ENCODE peak calls at places on chromosomes 13 and 19, in seven cellular contexts. J, U, B, D, X, Z and Y are unnamed samples. For H3K36me3, the result is how much of the 10 kb centered on the place peaks cover.

GRCh38 chr19:47120461-47120860 is 6.9 kb upstream of the ZC3H4 start:
- DNase-seq in U (no peak), X (no peak), Z (no peak), D (no peak), J (no peak), B (no peak), Y (no peak)

GRCh38 chr19:28535352-28535775 is 677.6 kb downstream of the UQCRFS1 start:
- DNase-seq in X (no peak), Z (no peak), B (no peak), D (no peak), U (no peak), J (no peak), Y (no peak)

GRCh38 chr13:103638706-103639105 is 572.5 kb upstream of the SLC10A2 start:
- DNase-seq in Z (no peak), B (no peak), U (no peak), J (no peak), D (no peak), X (no peak), Y (no peak)

GRCh38 chr13:34416833-34417425 is 525.1 kb upstream of the NBEA start:
- DNase-seq in Z (peak), X (peak), B (peak), J (peak), U (no peak), D (peak), Y (no peak)

GRCh38 chr19:5520501-5520900 is 47.3 kb downstream of the TINCR start:
- DNase-seq in D (no peak), U (no peak), J (no peak), Z (no peak), B (no peak), X (no peak), Y (no peak)

GRCh38 chr13:59643906-59644626 is 519.7 kb downstream of the DIAPH3 start:
- DNase-seq in X (no peak), J (no peak), D (no peak), B (no peak), Z (no peak), U (no peak), Y (no peak)

GRCh38 chr19:41795031-41795461 is 1.3 kb upstream of the CEACAM3 start:
- DNase-seq in X (no peak), J (no peak), D (peak), B (no peak), U (no peak), Z (no peak), Y (no peak)

GRCh38 chr19:17001603-17002183 is 24.9 kb downstream of the CPAMD8 start:
- DNase-seq in Z (no peak), B (no peak), D (no peak), J (no peak), X (no peak), U (peak), Y (no peak)

GRCh38 chr19:7980168-7980567 is 25.3 kb downstream of the ELAVL1 start:
- DNase-seq in X (no peak), Z (peak), U (no peak), D (no peak), J (no peak), B (no peak), Y (no peak)

GRCh38 chr19:6333439-6333838 is at the start of gene ACER1:
- DNase-seq in D (no peak), Z (no peak), X (no peak), J (no peak), B (no peak), U (no peak), Y (no peak)

GRCh38 chr13:68234278-68234677 is 1004.1 kb upstream of the PCDH9 start:
- DNase-seq in X (peak), J (no peak), B (no peak), Z (no peak), D (no peak), U (no peak), Y (no peak)

GRCh38 chr13:80979035-80979641 is 638.2 kb upstream of the SPRY2 start:
- DNase-seq in X (peak), U (no peak), Z (no peak), J (no peak), B (no peak), D (peak), Y (no peak)

GRCh38 chr13:29901714-29902631 is 51.6 kb upstream of the UBL3 start:
- DNase-seq in Z (no peak), X (peak), B (peak), U (peak), D (no peak), J (peak), Y (no peak)

GRCh38 chr13:113597386-113598080 is 13.0 kb downstream of the TFDP1 start:
- DNase-seq in D (no peak), J (peak), Z (peak), X (no peak), B (no peak), U (no peak), Y (no peak)

GRCh38 chr13:85728831-85729230 is 70.4 kb downstream of the SLITRK6 start:
- DNase-seq in D (no peak), Z (no peak), J (no peak), U (no peak), X (peak), B (no peak), Y (no peak)

GRCh38 chr19:5903054-5903501 is 512 bp downstream of the NDUFA11 start:
- DNase-seq in B (no peak), U (no peak), X (peak), J (no peak), Z (no peak), D (no peak), Y (no peak)

GRCh38 chr13:113048766-113049165 is 56.8 kb upstream of the F7 start:
- DNase-seq in J (no peak), X (no peak), Z (peak), U (no peak), D (no peak), B (no peak), Y (no peak)

GRCh38 chr13:106989866-106990265 is 421.9 kb upstream of the ARGLU1 start:
- DNase-seq in X (no peak), J (no peak), U (no peak), B (no peak), Z (no peak), D (no peak), Y (no peak)

GRCh38 chr19:43594710-43595604 is 977 bp downstream of the IRGQ start:
- DNase-seq in U (peak), J (peak), X (peak), Z (peak), B (no peak), D (peak), Y (peak)

GRCh38 chr19:47376589-47377144 is 27.6 kb downstream of the DHX34 start:
- DNase-seq in Z (no peak), X (no peak), U (no peak), J (no peak), D (no peak), B (no peak), Y (no peak)

GRCh38 chr13:49240017-49240416 is 7.7 kb upstream of the CDADC1 start:
- DNase-seq in Z (no peak), D (peak), B (no peak), J (no peak), U (no peak), X (peak), Y (no peak)

GRCh38 chr13:64810701-64811258 is 2419.4 kb downstream of the PCDH9 start:
- DNase-seq in B (no peak), X (peak), J (no peak), D (no peak), U (no peak), Z (no peak), Y (no peak)

GRCh38 chr13:68176486-68176885 is 946.4 kb upstream of the PCDH9 start:
- DNase-seq in Z (no peak), D (no peak), U (no peak), X (peak), J (no peak), B (no peak), Y (no peak)

GRCh38 chr13:79910869-79911540 is 429.9 kb downstream of the SPRY2 start:
- DNase-seq in B (no peak), U (no peak), X (no peak), J (no peak), Z (no peak), D (no peak), Y (no peak)

GRCh38 chr13:82187227-82187626 is 1695.0 kb downstream of the SLITRK1 start:
- DNase-seq in J (no peak), X (no peak), D (no peak), U (no peak), B (no peak), Z (no peak), Y (no peak)

GRCh38 chr19:29965529-29965928 is 23.5 kb downstream of the URI1 start:
- DNase-seq in X (peak), D (no peak), J (no peak), Z (no peak), U (no peak), B (no peak), Y (no peak)

GRCh38 chr19:55189424-55189823 is 9.3 kb upstream of the SYT5 start:
- DNase-seq in B (peak), X (peak), J (no peak), D (no peak), Z (no peak), U (no peak), Y (no peak)

GRCh38 chr19:55603115-55603514 is 2.3 kb upstream of the ZNF865 start:
- DNase-seq in X (no peak), D (no peak), Z (peak), B (no peak), U (peak), J (peak), Y (no peak)

GRCh38 chr13:97256343-97256783 is 34.2 kb downstream of the MBNL2 start:
- DNase-seq in B (no peak), J (no peak), Z (no peak), D (no peak), U (no peak), X (peak), Y (no peak)

GRCh38 chr19:16825312-16826168 is 3.7 kb upstream of the SIN3B start:
- DNase-seq in B (peak), D (peak), U (peak), J (peak), X (peak), Z (no peak), Y (no peak)

GRCh38 chr19:16273005-16273404 is 51.6 kb upstream of the KLF2 start:
- DNase-seq in J (peak), D (peak), X (peak), U (no peak), Z (peak), B (peak), Y (no peak)

GRCh38 chr13:67736646-67737420 is 506.7 kb upstream of the PCDH9 start:
- DNase-seq in J (no peak), U (no peak), B (no peak), X (peak), Z (no peak), D (peak), Y (no peak)

GRCh38 chr13:50389726-50390125 is 374.5 kb downstream of the KCNRG start:
- DNase-seq in B (no peak), Z (no peak), D (no peak), J (no peak), U (no peak), X (no peak), Y (no peak)

GRCh38 chr19:41548954-41549688 is 26.8 kb upstream of the CEACAM21 start:
- DNase-seq in D (no peak), X (no peak), B (no peak), U (no peak), J (no peak), Z (no peak), Y (no peak)

GRCh38 chr13:23622991-23623390 is 52.8 kb downstream of the TNFRSF19 start:
- DNase-seq in U (no peak), D (no peak), J (no peak), Z (no peak), B (no peak), X (no peak), Y (peak)

GRCh38 chr19:16076958-16077611 is 790 bp downstream of the TPM4 start:
- DNase-seq in Z (peak), J (peak), D (peak), U (peak), X (no peak), B (no peak), Y (no peak)

GRCh38 chr19:19096641-19097627 is 33.1 kb downstream of the SLC25A42 start:
- DNase-seq in X (no peak), Z (no peak), D (no peak), U (peak), J (no peak), B (no peak), Y (no peak)
- H3K36me3 ChIP-seq in X (under half), Z (under half), D (under half), U (under half), J (under half), B (under half), Y (under half)

GRCh38 chr19:2640563-2641331 is 61.7 kb downstream of the GNG7 start:
- DNase-seq in B (no peak), Z (peak), D (no peak), U (no peak), X (no peak), J (no peak), Y (no peak)
- H3K4me3 ChIP-seq in B (no peak), Z (no peak), D (no peak), U (no peak), X (no peak), J (no peak), Y (no peak)

GRCh38 chr13:51959773-51960172 is 51.5 kb downstream of the ATP7B start:
- DNase-seq in B (no peak), Z (no peak), J (no peak), D (no peak), U (peak), X (no peak), Y (peak)
- TF ChIP-seq CTCF in B (no peak), Z (no peak), J (no peak), D (no peak), U (no peak), X (no peak), Y (peak)

GRCh38 chr19:655691-656090 is 7.3 kb downstream of the RNF126 start:
- DNase-seq in Z (no peak), J (no peak), D (no peak), U (no peak), B (no peak), X (no peak), Y (no peak)

GRCh38 chr19:658059-658839 is 4.8 kb downstream of the RNF126 start:
- DNase-seq in B (no peak), U (no peak), Z (no peak), D (no peak), X (no peak), J (no peak), Y (no peak)

GRCh38 chr19:658916-659839 is 3.8 kb downstream of the RNF126 start:
- DNase-seq in U (peak), Z (no peak), D (peak), J (no peak), X (peak), B (no peak), Y (no peak)

GRCh38 chr19:657611-658010 is 5.4 kb downstream of the RNF126 start:
- DNase-seq in U (no peak), B (no peak), J (no peak), X (no peak), Z (no peak), D (no peak), Y (no peak)

DNA sequence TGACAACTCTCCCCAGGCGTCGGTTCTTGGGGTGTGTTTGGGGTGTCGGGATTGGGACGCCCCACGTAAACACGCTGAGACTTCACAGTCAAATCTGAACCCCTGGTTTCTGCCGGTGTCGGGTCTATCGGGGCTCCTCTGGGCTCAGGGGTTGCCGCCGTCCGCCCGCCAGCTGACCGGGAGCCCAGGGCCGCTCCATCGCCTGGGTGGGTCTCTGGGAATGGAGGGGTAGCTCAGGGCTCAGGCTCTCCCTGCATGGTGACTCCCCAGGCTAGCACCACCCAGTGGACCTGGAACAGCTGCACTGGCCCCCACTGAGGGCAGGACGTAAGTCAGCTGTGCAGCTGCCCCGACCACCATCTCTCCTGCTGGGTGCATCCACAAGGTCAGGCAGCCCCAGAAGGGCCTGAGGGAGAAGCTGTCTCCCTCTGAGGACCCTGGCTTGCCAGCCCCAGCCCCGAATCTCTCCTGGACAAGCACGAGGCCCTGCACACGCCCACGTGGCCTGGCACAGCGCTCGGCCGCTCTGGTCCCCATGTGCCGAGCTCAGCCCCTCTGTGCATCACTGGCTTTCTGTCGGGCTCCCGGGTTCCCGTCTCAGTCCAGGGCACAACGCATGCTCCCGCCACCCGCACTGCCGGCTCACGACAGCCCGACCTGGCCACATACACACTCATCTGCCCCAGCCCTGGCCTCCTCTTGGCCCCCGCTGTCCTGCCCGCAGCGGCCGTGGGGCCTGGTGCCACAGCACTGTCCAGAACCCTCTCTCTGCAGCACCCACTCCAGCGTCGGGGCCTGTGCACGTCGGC is 6.1 kb downstream of the RNF126 start:
- DNase-seq in B (no peak), J (no peak), U (no peak), D (no peak), Z (no peak), X (no peak), Y (no peak)
- H3K36me3 ChIP-seq in B (under half), J (under half), U (under half), D (under half), Z (under half), X (under half), Y (under half)

GRCh38 chr13:44969858-44970484 is 19.3 kb downstream of the NUFIP1 start:
- DNase-seq in U (no peak), J (no peak), B (no peak), D (no peak), X (peak), Z (no peak), Y (no peak)
- H3K4me3 ChIP-seq in U (no peak), J (no peak), B (no peak), D (no peak), X (no peak), Z (no peak), Y (no peak)